ENCODE peak calls at places on chromosomes 7 and 10, in seven cellular contexts. A is uterus, M is hepatocyte, T is foreskin fibroblast, U is fibroblast of lung, Y is Calu3, B is Peyer's patch. V is an unnamed sample.

GRCh38 chr7:121798896-121799295 is 74.1 kb upstream of the PTPRZ1 start:
- DNase-seq in B (no peak), T (no peak), A (no peak), Y (no peak), U (no peak), M (no peak), V (no peak)

GRCh38 chr7:142908921-142909870 is 23.7 kb upstream of the TRPV6 start:
- DNase-seq in T (no peak), Y (peak), A (no peak), B (no peak), M (peak), U (no peak), V (no peak)

GRCh38 chr10:74771054-74771453 is 55.3 kb upstream of the KAT6B start:
- DNase-seq in M (no peak), U (no peak), B (no peak), Y (no peak), T (no peak), A (no peak), V (no peak)

GRCh38 chr7:28748934-28749584 is 209.1 kb downstream of the TRIL start:
- DNase-seq in Y (peak), B (no peak), A (no peak), T (no peak), M (peak), U (no peak), V (no peak)

GRCh38 chr7:22561356-22561755 is 61.4 kb upstream of the STEAP1B start:
- DNase-seq in U (peak), M (peak), T (peak), A (peak), Y (peak), B (peak), V (no peak)

GRCh38 chr10:93566435-93567276 is at the start of gene FFAR4:
- DNase-seq in Y (peak), U (no peak), A (no peak), B (peak), T (peak), M (peak), V (no peak)

GRCh38 chr7:35482231-35482630 is 212.7 kb downstream of the HERPUD2 start:
- DNase-seq in B (no peak), A (no peak), Y (no peak), M (no peak), T (no peak), U (no peak), V (no peak)

GRCh38 chr10:87661861-87662785 is 2.4 kb downstream of the PAPSS2 start:
- DNase-seq in T (no peak), Y (no peak), A (no peak), U (no peak), B (no peak), M (no peak), V (no peak)

GRCh38 chr7:28041508-28042314 is 138.9 kb downstream of the JAZF1 start:
- DNase-seq in Y (no peak), B (no peak), U (peak), M (no peak), T (peak), A (no peak), V (no peak)

GRCh38 chr7:44650772-44651171 is 44.3 kb downstream of the OGDH start:
- DNase-seq in U (no peak), B (peak), Y (no peak), T (no peak), M (no peak), A (no peak), V (no peak)

GRCh38 chr7:110205899-110206298 is 885.0 kb upstream of the LRRN3 start:
- DNase-seq in M (peak), A (no peak), B (no peak), U (no peak), Y (no peak), T (no peak), V (no peak)

GRCh38 chr7:110204527-110204926 is 886.4 kb upstream of the LRRN3 start:
- DNase-seq in Y (peak), T (peak), B (no peak), A (no peak), M (peak), U (peak), V (peak)
- TF ChIP-seq CTCF in Y (no peak), T (no peak), B (no peak), A (no peak), M (peak), U (no peak), V (peak)

GRCh38 chr7:14000247-14000646 is 10.8 kb upstream of the ETV1 start:
- DNase-seq in U (no peak), Y (peak), M (no peak), A (no peak), T (no peak), B (no peak), V (no peak)

GRCh38 chr7:14001139-14001538 is 11.7 kb upstream of the ETV1 start:
- DNase-seq in Y (no peak), B (no peak), T (no peak), A (no peak), U (no peak), M (no peak), V (no peak)

GRCh38 chr7:13998866-13999265 is 9.4 kb upstream of the ETV1 start:
- DNase-seq in U (no peak), Y (no peak), B (no peak), T (no peak), A (no peak), M (no peak), V (no peak)
- TF ChIP-seq CTCF in U (no peak), Y (no peak), B (no peak), T (no peak), A (no peak), M (no peak), V (no peak)

GRCh38 chr10:70267161-70267933 is 16.5 kb downstream of the NPFFR1 start:
- DNase-seq in U (peak), B (peak), T (peak), Y (peak), M (peak), A (no peak), V (peak)
- TF ChIP-seq CTCF in U (no peak), B (no peak), T (no peak), Y (peak), M (peak), A (no peak), V (peak)

GRCh38 chr7:71871446-71871845 is 540.7 kb downstream of the CALN1 start:
- DNase-seq in U (no peak), Y (no peak), T (no peak), M (no peak), B (no peak), A (no peak), V (no peak)
- TF ChIP-seq CTCF in U (no peak), Y (no peak), T (no peak), M (peak), B (no peak), A (no peak), V (peak)

DNA sequence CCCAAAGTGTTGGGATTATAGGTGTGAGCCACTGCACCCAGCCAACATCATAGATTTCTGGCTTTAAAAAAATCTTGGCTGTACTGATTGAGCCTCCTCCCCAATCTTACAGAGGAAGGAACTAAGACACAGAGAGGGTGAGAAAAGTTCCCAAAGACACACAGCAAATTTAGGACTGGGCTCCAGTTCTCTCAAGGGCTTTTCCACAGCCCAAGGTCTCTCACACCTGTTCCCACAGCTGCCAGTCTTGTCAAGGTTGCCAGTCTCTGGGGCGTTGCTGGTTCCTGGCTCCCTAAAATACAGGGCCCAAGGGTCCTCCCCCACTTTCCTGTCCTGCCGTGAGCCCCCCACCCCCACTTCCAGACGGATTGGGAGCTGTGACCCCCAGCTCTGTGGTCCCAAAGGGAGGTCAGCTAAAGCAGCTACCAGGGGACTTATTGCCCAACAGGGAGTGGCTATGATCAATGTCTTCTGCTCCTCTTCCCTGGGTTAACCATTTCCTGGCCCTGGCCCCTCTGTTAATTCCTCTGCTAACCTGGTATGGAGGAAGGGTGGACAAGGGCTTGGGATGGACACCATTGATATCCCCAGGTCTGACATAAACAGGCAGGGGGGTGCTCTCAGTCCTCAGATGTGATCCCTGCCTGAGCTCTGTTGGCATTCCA is 3.1 kb upstream of the ZAN start:
- DNase-seq in Y (no peak), U (no peak), M (no peak), T (no peak), B (no peak), A (no peak), V (no peak)
- TF ChIP-seq CTCF in Y (no peak), U (no peak), M (no peak), T (no peak), B (no peak), A (no peak), V (no peak)

GRCh38 chr10:121188005-121188404 is 336.8 kb downstream of the WDR11 start:
- DNase-seq in M (peak), B (peak), U (no peak), T (no peak), A (no peak), Y (no peak), V (no peak)
- TF ChIP-seq CTCF in M (peak), B (peak), U (no peak), T (no peak), A (no peak), Y (no peak), V (peak)

GRCh38 chr10:50271564-50272250 is 20.4 kb upstream of the ASAH2 start:
- DNase-seq in T (no peak), Y (no peak), A (no peak), M (no peak), U (no peak), B (no peak), V (no peak)
- TF ChIP-seq CTCF in T (no peak), Y (no peak), A (no peak), M (no peak), U (no peak), B (no peak), V (no peak)

GRCh38 chr10:126902157-126902556 is 3.1 kb upstream of the DOCK1 start:
- DNase-seq in T (peak), U (peak), B (no peak), M (peak), A (no peak), Y (peak), V (no peak)
- TF ChIP-seq CTCF in T (peak), U (peak), B (peak), M (no peak), A (no peak), Y (no peak), V (no peak)

V was measured in BE2C.